ENCODE peak calls at places on chromosomes 3 and 15, in five cellular contexts. K is COR-L47; S is HFFc6; I is activated CD4-positive, alpha-beta T cell treated with anti-CD3 and anti-CD28 coated beads, Interleukin-2, amount 50 U/mL, for 4 hours; V is endodermal cell. A is an unnamed sample.
A peak's percentile ranks its signal among the peaks of the same experiment; 100 is the strongest.

GRCh38 chr15:87224409-87224808 is 1032.1 kb downstream of the NTRK3 start:
- DNase-seq in K (no peak), S (peak; percentile 78), I (no peak), V (no peak), A (no peak)

GRCh38 chr15:39347453-39347852 is 233.4 kb upstream of the THBS1 start:
- DNase-seq in K (no peak), S (no peak), I (no peak), V (no peak), A (no peak)

GRCh38 chr3:197327701-197328100 is 29.3 kb upstream of the DLG1 start:
- DNase-seq in K (no peak), S (no peak), I (no peak), V (peak; percentile 17), A (peak; percentile 93)

GRCh38 chr3:151371531-151371930 is 13.0 kb downstream of the P2RY12 start:
- DNase-seq in K (no peak), S (peak; percentile 17), I (no peak), V (no peak), A (no peak)

GRCh38 chr15:58628206-58629057 is 121.1 kb downstream of the ADAM10 start:
- DNase-seq in K (no peak), S (no peak), I (no peak), V (no peak), A (peak; percentile 37)

GRCh38 chr15:37100109-37100873 is at the start of gene MEIS2:
- DNase-seq in K (peak; percentile 92), S (peak; percentile 87), I (peak; percentile 5), V (peak; percentile 93), A (peak; percentile 95)

GRCh38 chr3:186969607-186970006 is 39.3 kb downstream of the ST6GAL1 start:
- DNase-seq in K (no peak), S (no peak), I (no peak), V (no peak), A (no peak)

GRCh38 chr15:60787737-60788513 is 309.0 kb upstream of the ICE2 start:
- DNase-seq in K (no peak), S (no peak), I (peak; percentile 53), V (no peak), A (peak; percentile 35)

GRCh38 chr3:186268616-186269448 is 93.2 kb downstream of the DGKG start:
- DNase-seq in K (no peak), S (peak; percentile 26), I (no peak), V (peak; percentile 85), A (peak; percentile 76)

GRCh38 chr15:32867313-32867626 is 149.5 kb downstream of the GREM1 start:
- DNase-seq in K (no peak), S (peak; percentile 74), I (no peak), V (no peak), A (peak; percentile 90)

GRCh38 chr15:65008989-65009388 is 19.3 kb upstream of the SPG21 start:
- DNase-seq in K (no peak), S (no peak), I (no peak), V (no peak), A (peak; percentile 41)

GRCh38 chr3:44988073-44988472 is 12.0 kb downstream of the EXOSC7 start:
- DNase-seq in K (no peak), S (no peak), I (no peak), V (no peak), A (peak; percentile 50)

GRCh38 chr15:71195242-71195641 is 80.0 kb downstream of the THSD4 start:
- DNase-seq in K (no peak), S (peak; percentile 9), I (no peak), V (peak; percentile 69), A (peak; percentile 55)

GRCh38 chr15:60086676-60087446 is 82.8 kb downstream of the FOXB1 start:
- DNase-seq in K (no peak), S (no peak), I (no peak), V (no peak), A (no peak)

GRCh38 chr3:119145500-119146167 is at the start of gene TEX55:
- DNase-seq in K (peak; percentile 59), S (peak; percentile 56), I (no peak), V (peak; percentile 80), A (peak; percentile 74)

GRCh38 chr15:41017051-41017735 is 63.9 kb downstream of the CHAC1 start:
- DNase-seq in K (no peak), S (no peak), I (no peak), V (no peak), A (peak; percentile 61)

GRCh38 chr3:195704433-195704999 is 16.3 kb upstream of the MUC20 start:
- DNase-seq in K (no peak), S (no peak), I (no peak), V (peak; percentile 56), A (no peak)

A was measured in choroid plexus epithelial cell.